ENCODE peak calls at places on chromosome 18, in nine cellular contexts. C is trophoblast cell; E is AG04450; H is stimulated activated CD8-positive, alpha-beta memory T cell treated with anti-CD3 and anti-CD28 coated beads, Interleukin-2, amount 100 ng/mL, for 48 hours; F is pancreas; Z is fibroblast of pulmonary artery; A is neural progenitor cell; W is stimulated activated CD4-positive, alpha-beta T cell treated with anti-CD3 and anti-CD28 coated beads, Interleukin-2, amount 100 ng/mL, for 48 hours; X is M059J. N is an unnamed sample.

GRCh38 chr18:63186934-63187574 is 132.5 kb downstream of the BCL2 start:
- DNase-seq in Z (no peak), A (no peak), H (no peak), W (no peak), C (no peak), F (no peak), E (no peak), X (no peak), N (no peak)

GRCh38 chr18:12882416-12882815 is 1.6 kb downstream of the PTPN2 start:
- DNase-seq in E (no peak), F (no peak), X (no peak), C (no peak), Z (no peak), A (no peak), H (no peak), W (no peak), N (no peak)

GRCh38 chr18:37334494-37335125 is 231.0 kb downstream of the CELF4 start:
- DNase-seq in Z (peak; percentile 47), W (no peak), C (no peak), H (no peak), E (no peak), X (peak; percentile 80), A (peak; percentile 30), F (no peak), N (no peak)

GRCh38 chr18:51278045-51278649 is 80.7 kb upstream of the MEX3C start:
- DNase-seq in Z (peak; percentile 58), H (peak; percentile 36), F (peak; percentile 23), C (peak; percentile 77), E (no peak), W (peak; percentile 51), X (peak; percentile 24), A (peak; percentile 74), N (peak; percentile 39)

GRCh38 chr18:47737956-47738355 is 192.5 kb downstream of the SMAD2 start:
- DNase-seq in Z (no peak), H (no peak), E (no peak), A (no peak), C (no peak), X (no peak), F (no peak), W (no peak), N (no peak)

GRCh38 chr18:63725682-63726480 is 23.1 kb downstream of the SERPINB11 start:
- DNase-seq in H (no peak), W (no peak), E (no peak), C (no peak), A (peak; percentile 49), X (peak; percentile 52), F (no peak), Z (no peak), N (no peak)

GRCh38 chr18:13239557-13239956 is 21.0 kb downstream of the LDLRAD4 start:
- DNase-seq in A (peak; percentile 77), Z (no peak), W (no peak), E (no peak), X (no peak), H (no peak), C (no peak), F (no peak), N (no peak)

GRCh38 chr18:45828917-45829811 is 3.7 kb downstream of the SIGLEC15 start:
- DNase-seq in Z (no peak), X (no peak), A (no peak), W (no peak), E (no peak), C (peak; percentile 45), H (no peak), F (no peak), N (no peak)

GRCh38 chr18:77084757-77085035 is 47.9 kb downstream of the MBP start:
- DNase-seq in Z (no peak), W (no peak), C (no peak), F (no peak), E (no peak), A (no peak), X (no peak), H (no peak), N (no peak)

GRCh38 chr18:59918320-59918755 is 18.5 kb downstream of the PMAIP1 start:
- DNase-seq in H (no peak), C (no peak), Z (peak; percentile 59), F (no peak), A (peak; percentile 27), E (no peak), W (no peak), X (peak; percentile 92), N (no peak)

GRCh38 chr18:9751371-9752031 is 43.4 kb downstream of the RAB31 start:
- DNase-seq in Z (no peak), W (no peak), E (peak; percentile 60), F (no peak), X (no peak), A (no peak), C (no peak), H (no peak), N (no peak)

GRCh38 chr18:76503595-76503994 is 8.6 kb upstream of the ZNF516 start:
- DNase-seq in Z (no peak), E (no peak), A (peak; percentile 37), F (no peak), H (no peak), X (no peak), C (no peak), W (no peak), N (no peak)

GRCh38 chr18:48623468-48624220 is 84.8 kb downstream of the CTIF start:
- DNase-seq in A (no peak), C (peak; percentile 96), F (no peak), Z (peak; percentile 91), X (peak; percentile 94), W (no peak), E (peak; percentile 66), H (no peak), N (no peak)

GRCh38 chr18:2512059-2512458 is 59.2 kb downstream of the METTL4 start:
- DNase-seq in C (no peak), F (no peak), Z (no peak), A (no peak), W (no peak), E (no peak), H (no peak), X (no peak), N (no peak)

GRCh38 chr18:20971886-20972267 is 139.7 kb downstream of the ROCK1 start:
- DNase-seq in F (no peak), W (no peak), A (peak; percentile 6), X (peak; percentile 41), C (peak; percentile 39), E (no peak), Z (peak; percentile 55), H (no peak), N (no peak)

GRCh38 chr18:42459873-42460272 is 504.8 kb downstream of the PIK3C3 start:
- DNase-seq in F (no peak), H (no peak), X (no peak), A (no peak), C (no peak), Z (no peak), W (no peak), E (no peak), N (no peak)

GRCh38 chr18:78049281-78049680 is 799.6 kb downstream of the GALR1 start:
- DNase-seq in E (no peak), H (no peak), C (no peak), Z (no peak), F (no peak), W (no peak), A (no peak), X (no peak), N (no peak)

N was measured in D721Med.